ENCODE peak calls at places on chromosomes 2 and 18, in five cellular contexts. X, G, P, Y and F are unnamed samples.

GRCh38 chr2:60867848-60868247 is 13.5 kb upstream of the REL start:
- DNase-seq in X (no peak), G (no peak), P (no peak), Y (peak; percentile 13), F (peak; percentile 97)

GRCh38 chr2:197191177-197191947 is 119.2 kb downstream of the ANKRD44 start:
- DNase-seq in X (no peak), G (peak; percentile 52), P (peak; percentile 49), Y (no peak), F (peak; percentile 41)

GRCh38 chr18:23838801-23839366 is 149.6 kb downstream of the LAMA3 start:
- DNase-seq in X (no peak), G (peak; percentile 76), P (peak; percentile 61), Y (no peak), F (no peak)

GRCh38 chr2:222774941-222775340 is 85.9 kb upstream of the ACSL3 start:
- DNase-seq in X (no peak), G (no peak), P (no peak), Y (no peak), F (no peak)

GRCh38 chr2:3827673-3828575 is 124.5 kb downstream of the DCDC2C start:
- DNase-seq in X (no peak), G (no peak), P (peak; percentile 40), Y (no peak), F (peak; percentile 20)

GRCh38 chr18:45836242-45837215 is 11.1 kb downstream of the SIGLEC15 start:
- DNase-seq in X (no peak), G (no peak), P (no peak), Y (no peak), F (no peak)

GRCh38 chr2:45765847-45766254 is 114.4 kb downstream of the PRKCE start:
- DNase-seq in X (no peak), G (no peak), P (no peak), Y (no peak), F (no peak)

GRCh38 chr18:58314284-58314683 is 270.3 kb downstream of the NEDD4L start:
- DNase-seq in X (peak; percentile 43), G (peak; percentile 94), P (peak; percentile 91), Y (no peak), F (peak; percentile 28)

GRCh38 chr2:20608666-20609348 is 42.1 kb downstream of the HS1BP3 start:
- DNase-seq in X (no peak), G (no peak), P (no peak), Y (no peak), F (no peak)

GRCh38 chr2:128473175-128474013 is 154.7 kb upstream of the HS6ST1 start:
- DNase-seq in X (no peak), G (peak; percentile 93), P (peak; percentile 28), Y (no peak), F (peak; percentile 8)

GRCh38 chr2:73257425-73258125 is 23.5 kb downstream of the CCT7 start:
- DNase-seq in X (no peak), G (no peak), P (no peak), Y (no peak), F (peak; percentile 49)

GRCh38 chr18:61639886-61640285 is 252.9 kb downstream of the RNF152 start:
- DNase-seq in X (no peak), G (no peak), P (no peak), Y (no peak), F (no peak)

GRCh38 chr2:23900133-23900926 is 26.6 kb downstream of the ATAD2B start:
- DNase-seq in X (no peak), G (peak; percentile 46), P (peak; percentile 33), Y (no peak), F (no peak)

GRCh38 chr2:157325786-157326185 is at the start of gene ERMN:
- DNase-seq in X (no peak), G (no peak), P (peak; percentile 67), Y (no peak), F (no peak)

GRCh38 chr2:64874593-64874992 is 114.6 kb upstream of the SLC1A4 start:
- DNase-seq in X (no peak), G (no peak), P (no peak), Y (no peak), F (no peak)

GRCh38 chr2:160332318-160332717 is 132.2 kb upstream of the ITGB6 start:
- DNase-seq in X (no peak), G (no peak), P (no peak), Y (peak; percentile 17), F (peak; percentile 47)

GRCh38 chr2:42569116-42569711 is 782 bp downstream of the MTA3 start:
- DNase-seq in X (no peak), G (peak; percentile 37), P (peak; percentile 54), Y (no peak), F (no peak)

GRCh38 chr2:216578325-216578724 is 54.9 kb upstream of the IGFBP2 start:
- DNase-seq in X (no peak), G (no peak), P (no peak), Y (no peak), F (no peak)

GRCh38 chr2:203809084-203809521 is 58.5 kb upstream of the CTLA4 start:
- DNase-seq in X (no peak), G (peak; percentile 28), P (peak; percentile 79), Y (no peak), F (no peak)

GRCh38 chr2:30218814-30219213 is 12.5 kb upstream of the LBH start:
- DNase-seq in X (no peak), G (no peak), P (peak; percentile 35), Y (no peak), F (no peak)

GRCh38 chr18:71807586-71807985 is 736.6 kb downstream of the CBLN2 start:
- DNase-seq in X (no peak), G (no peak), P (no peak), Y (no peak), F (no peak)

GRCh38 chr18:3595282-3596273 is 145.6 kb downstream of the TGIF1 start:
- DNase-seq in X (peak; percentile 46), G (peak; percentile 63), P (peak; percentile 77), Y (peak; percentile 40), F (peak; percentile 76)

GRCh38 chr2:68195096-68195495 is 37.4 kb downstream of the PNO1 start:
- DNase-seq in X (no peak), G (no peak), P (no peak), Y (no peak), F (no peak)

GRCh38 chr2:112710956-112711355 is 9.9 kb upstream of the NT5DC4 start:
- DNase-seq in X (no peak), G (no peak), P (no peak), Y (no peak), F (no peak)

GRCh38 chr18:67845035-67845434 is 328.5 kb upstream of the DSEL start:
- DNase-seq in X (no peak), G (no peak), P (no peak), Y (no peak), F (no peak)

GRCh38 chr2:17584689-17585088 is 44.2 kb downstream of the VSNL1 start:
- DNase-seq in X (no peak), G (no peak), P (no peak), Y (no peak), F (no peak)

GRCh38 chr2:46012618-46013240 is 284.5 kb upstream of the EPAS1 start:
- DNase-seq in X (no peak), G (no peak), P (no peak), Y (no peak), F (no peak)

GRCh38 chr2:200614249-200614648 is 28.4 kb downstream of the AOX1 start:
- DNase-seq in X (no peak), G (no peak), P (no peak), Y (no peak), F (no peak)

GRCh38 chr18:44997139-44997538 is 316.5 kb downstream of the SETBP1 start:
- DNase-seq in X (no peak), G (no peak), P (no peak), Y (no peak), F (no peak)

GRCh38 chr18:63789327-63789726 is 14.1 kb downstream of the SERPINB7 start:
- DNase-seq in X (no peak), G (no peak), P (no peak), Y (no peak), F (no peak)

GRCh38 chr2:217160103-217160502 is 300.2 kb upstream of the TNP1 start:
- DNase-seq in X (no peak), G (no peak), P (no peak), Y (no peak), F (no peak)

GRCh38 chr2:142863485-142863921 is 14.0 kb upstream of the KYNU start:
- DNase-seq in X (no peak), G (no peak), P (no peak), Y (no peak), F (no peak)

GRCh38 chr2:223797811-223798721 is 39.3 kb downstream of the AP1S3 start:
- DNase-seq in X (no peak), G (peak; percentile 56), P (peak; percentile 80), Y (no peak), F (no peak)

GRCh38 chr2:218858671-218859555 is 692 bp upstream of the WNT6 start:
- DNase-seq in X (no peak), G (no peak), P (no peak), Y (no peak), F (no peak)

GRCh38 chr18:26215247-26215970 is 10.8 kb upstream of the TAF4B start:
- DNase-seq in X (no peak), G (no peak), P (no peak), Y (peak; percentile 33), F (no peak)

GRCh38 chr2:67341012-67341318 is 56.2 kb upstream of the ETAA1 start:
- DNase-seq in X (no peak), G (no peak), P (no peak), Y (no peak), F (no peak)

GRCh38 chr2:218438601-218439000 is 19.7 kb downstream of the VIL1 start:
- DNase-seq in X (no peak), G (no peak), P (no peak), Y (no peak), F (no peak)

GRCh38 chr2:45653584-45653983 is 2.1 kb downstream of the PRKCE start:
- DNase-seq in X (no peak), G (peak; percentile 42), P (peak; percentile 83), Y (no peak), F (no peak)

GRCh38 chr2:129888896-129889295 is 90.6 kb upstream of the RAB6C start:
- DNase-seq in X (no peak), G (peak; percentile 67), P (peak; percentile 18), Y (no peak), F (no peak)